ENCODE peak calls at places on chromosomes 12 and 14, in six cellular contexts. R is naive thymus-derived CD8-positive, alpha-beta T cell; C is uterus; M is hypothalamus; G is H1; A is stimulated activated naive CD4-positive, alpha-beta T cell. D is an unnamed sample.
A peak's percentile ranks its signal among the peaks of the same experiment; 100 is the strongest.

GRCh38 chr14:59582845-59583509 is 6.4 kb upstream of the CCDC175 start:
- DNase-seq in G (no peak), A (no peak), C (no peak), M (no peak), R (no peak), D (peak; percentile 54)

GRCh38 chr12:7090222-7090998 is 1.8 kb downstream of the C1R start:
- DNase-seq in G (no peak), A (no peak), R (no peak), C (no peak), M (no peak), D (no peak)

GRCh38 chr14:28613526-28613925 is 153.1 kb upstream of the FOXG1 start:
- DNase-seq in M (no peak), G (no peak), C (no peak), A (no peak), R (no peak), D (peak; percentile 1)

GRCh38 chr12:1466481-1467260 is 127.7 kb downstream of the FBXL14 start:
- DNase-seq in G (no peak), C (no peak), A (no peak), R (no peak), M (no peak), D (no peak)

GRCh38 chr12:16670456-16671050 is 64.6 kb upstream of the LMO3 start:
- DNase-seq in C (no peak), G (no peak), M (no peak), A (no peak), R (no peak), D (no peak)

GRCh38 chr14:57382283-57382682 is 8.1 kb upstream of the NAA30 start:
- DNase-seq in G (no peak), C (no peak), M (no peak), A (no peak), R (no peak), D (no peak)

GRCh38 chr12:62673027-62673815 is 206.6 kb downstream of the MON2 start:
- DNase-seq in M (no peak), G (no peak), R (no peak), A (no peak), C (no peak), D (no peak)

GRCh38 chr14:67411820-67412421 is at the start of gene PLEK2:
- DNase-seq in R (peak; percentile 55), A (peak; percentile 39), C (no peak), M (no peak), G (no peak), D (no peak)

GRCh38 chr14:24958271-24958670 is 91.7 kb downstream of the STXBP6 start:
- DNase-seq in A (no peak), G (no peak), C (no peak), R (no peak), M (no peak), D (no peak)

GRCh38 chr12:116456683-116457082 is 102.5 kb upstream of the MAP1LC3B2 start:
- DNase-seq in R (no peak), M (no peak), G (no peak), C (peak; percentile 40), A (no peak), D (no peak)

GRCh38 chr12:59382678-59383425 is 213.0 kb upstream of the SLC16A7 start:
- DNase-seq in M (no peak), G (no peak), R (no peak), C (no peak), A (no peak), D (no peak)

GRCh38 chr12:80714055-80714454 is 2.7 kb upstream of the MYF5 start:
- DNase-seq in A (no peak), C (no peak), R (no peak), M (no peak), G (no peak), D (no peak)

GRCh38 chr12:87529386-87529785 is 499.8 kb downstream of the C12orf50 start:
- DNase-seq in C (no peak), A (no peak), R (no peak), M (no peak), G (no peak), D (no peak)

GRCh38 chr12:99611117-99611516 is 36.4 kb upstream of the GARIN6 start:
- DNase-seq in A (no peak), R (no peak), G (no peak), C (no peak), M (no peak), D (no peak)

GRCh38 chr12:47097276-47097896 is 17.6 kb upstream of the AMIGO2 start:
- DNase-seq in G (no peak), A (no peak), M (no peak), R (no peak), C (no peak), D (no peak)

GRCh38 chr12:101305226-101305779 is 25.4 kb downstream of the UTP20 start:
- DNase-seq in C (no peak), R (no peak), A (no peak), M (no peak), G (no peak), D (no peak)

GRCh38 chr12:2902287-2902880 is 11.7 kb downstream of the TULP3 start:
- DNase-seq in C (peak; percentile 28), G (no peak), R (no peak), A (no peak), M (peak; percentile 13), D (no peak)

GRCh38 chr12:93571854-93572711 is at the start of gene SOCS2:
- DNase-seq in G (no peak), A (peak; percentile 42), C (peak; percentile 51), M (no peak), R (peak; percentile 30), D (no peak)

GRCh38 chr14:44316647-44317432 is 190.2 kb downstream of the FSCB start:
- DNase-seq in G (no peak), R (no peak), M (no peak), A (no peak), C (no peak), D (peak; percentile 76)

GRCh38 chr12:86931714-86932113 is 675.5 kb upstream of the MGAT4C start:
- DNase-seq in A (no peak), G (no peak), M (no peak), C (no peak), R (no peak), D (no peak)

GRCh38 chr12:3114671-3115070 is 37.5 kb downstream of the TSPAN9 start:
- DNase-seq in R (no peak), M (no peak), G (no peak), C (no peak), A (no peak), D (no peak)

GRCh38 chr12:49865109-49865781 is 22.3 kb upstream of the BCDIN3D start:
- DNase-seq in G (no peak), R (no peak), C (no peak), A (no peak), M (no peak), D (no peak)

GRCh38 chr12:101680647-101681046 is 16.8 kb upstream of the CHPT1 start:
- DNase-seq in C (no peak), A (no peak), G (no peak), M (no peak), R (no peak), D (no peak)

GRCh38 chr14:88323520-88324199 is 591 bp upstream of the KCNK10 start:
- DNase-seq in C (no peak), M (no peak), G (no peak), R (no peak), A (no peak), D (no peak)

GRCh38 chr14:92945544-92945943 is 22.6 kb downstream of the CHGA start:
- DNase-seq in R (no peak), C (no peak), M (no peak), G (no peak), A (no peak), D (no peak)

GRCh38 chr12:65634061-65634460 is 190.2 kb upstream of the HMGA2 start:
- DNase-seq in R (no peak), C (no peak), G (no peak), M (no peak), A (no peak), D (no peak)

GRCh38 chr12:66065146-66065545 is 65.4 kb downstream of the LLPH start:
- DNase-seq in C (no peak), R (no peak), A (no peak), M (no peak), G (no peak), D (no peak)

GRCh38 chr12:95646781-95647184 is 95.5 kb upstream of the USP44 start:
- DNase-seq in G (no peak), M (no peak), C (no peak), A (no peak), R (no peak), D (no peak)

GRCh38 chr12:6078378-6079083 is 45.9 kb downstream of the VWF start:
- DNase-seq in A (no peak), R (no peak), C (no peak), G (no peak), M (no peak), D (no peak)

GRCh38 chr12:26383041-26383440 is 187.7 kb downstream of the SSPN start:
- DNase-seq in C (no peak), A (no peak), G (no peak), R (no peak), M (no peak), D (no peak)

GRCh38 chr14:75542585-75543091 is 20.4 kb downstream of the BATF start:
- DNase-seq in R (peak; percentile 53), C (no peak), M (peak; percentile 11), A (peak; percentile 41), G (no peak), D (peak; percentile 91)

D was measured in NB4.